ENCODE peak calls at places on chromosome 19, in nine cellular contexts. One of them, this sample, is unnamed.

GRCh38 chr19:51735759-51736449 is 12.1 kb upstream of the HAS1 start:
- DNase-seq in cardiac fibroblast: peak; percentile 92
- DNase-seq in RWPE2: no peak
- DNase-seq in transverse colon: peak; percentile 41
- DNase-seq in CD4-positive, alpha-beta T cell: no peak
- DNase-seq in mucosa of descending colon: peak; percentile 24
- DNase-seq in glutamatergic neuron: no peak
- DNase-seq in cardiac muscle cell: peak; percentile 97
- DNase-seq in IMR-90: peak; percentile 3
- DNase-seq in this sample: no peak

GRCh38 chr19:3830841-3831589 is 37.8 kb downstream of the ZFR2 start:
- DNase-seq in cardiac fibroblast: no peak
- DNase-seq in RWPE2: no peak
- DNase-seq in transverse colon: no peak
- DNase-seq in CD4-positive, alpha-beta T cell: no peak
- DNase-seq in mucosa of descending colon: no peak
- DNase-seq in glutamatergic neuron: peak; percentile 89
- DNase-seq in cardiac muscle cell: no peak
- DNase-seq in IMR-90: no peak
- DNase-seq in this sample: no peak

GRCh38 chr19:13847033-13847899 is 29.7 kb upstream of the NANOS3 start:
- DNase-seq in cardiac fibroblast: peak; percentile 97
- DNase-seq in RWPE2: peak; percentile 95
- DNase-seq in transverse colon: peak; percentile 93
- DNase-seq in CD4-positive, alpha-beta T cell: peak; percentile 88
- DNase-seq in mucosa of descending colon: peak; percentile 91
- DNase-seq in glutamatergic neuron: peak; percentile 86
- DNase-seq in cardiac muscle cell: peak; percentile 97
- DNase-seq in IMR-90: peak; percentile 91
- DNase-seq in this sample: peak; percentile 92

GRCh38 chr19:16325671-16326400 is 1.2 kb downstream of the KLF2 start:
- DNase-seq in cardiac fibroblast: peak; percentile 63
- DNase-seq in RWPE2: no peak
- DNase-seq in transverse colon: peak; percentile 46
- DNase-seq in CD4-positive, alpha-beta T cell: peak; percentile 50
- DNase-seq in mucosa of descending colon: no peak
- DNase-seq in glutamatergic neuron: peak; percentile 29
- DNase-seq in cardiac muscle cell: peak; percentile 52
- DNase-seq in IMR-90: no peak
- DNase-seq in this sample: peak; percentile 59

GRCh38 chr19:55657004-55657747 is 2.3 kb downstream of the U2AF2 start:
- DNase-seq in cardiac fibroblast: no peak
- DNase-seq in RWPE2: peak; percentile 42
- DNase-seq in transverse colon: no peak
- DNase-seq in CD4-positive, alpha-beta T cell: no peak
- DNase-seq in mucosa of descending colon: no peak
- DNase-seq in glutamatergic neuron: no peak
- DNase-seq in cardiac muscle cell: peak; percentile 13
- DNase-seq in IMR-90: no peak
- DNase-seq in this sample: no peak

GRCh38 chr19:2270157-2270571 is 11.8 kb downstream of the PEAK3 start:
- DNase-seq in cardiac fibroblast: peak; percentile 31
- DNase-seq in RWPE2: no peak
- DNase-seq in transverse colon: peak; percentile 54
- DNase-seq in CD4-positive, alpha-beta T cell: no peak
- DNase-seq in mucosa of descending colon: peak; percentile 57
- DNase-seq in glutamatergic neuron: no peak
- DNase-seq in cardiac muscle cell: no peak
- DNase-seq in IMR-90: no peak
- DNase-seq in this sample: peak; percentile 50

GRCh38 chr19:28292822-28293500 is 920.0 kb downstream of the UQCRFS1 start:
- DNase-seq in cardiac fibroblast: no peak
- DNase-seq in RWPE2: no peak
- DNase-seq in transverse colon: no peak
- DNase-seq in CD4-positive, alpha-beta T cell: no peak
- DNase-seq in mucosa of descending colon: no peak
- DNase-seq in glutamatergic neuron: peak; percentile 56
- DNase-seq in cardiac muscle cell: no peak
- DNase-seq in IMR-90: no peak
- DNase-seq in this sample: no peak

GRCh38 chr19:9528757-9529336 is 9.6 kb downstream of the ZNF426 start:
- DNase-seq in cardiac fibroblast: peak; percentile 14
- DNase-seq in RWPE2: no peak
- DNase-seq in transverse colon: no peak
- DNase-seq in CD4-positive, alpha-beta T cell: no peak
- DNase-seq in mucosa of descending colon: no peak
- DNase-seq in glutamatergic neuron: no peak
- DNase-seq in cardiac muscle cell: peak; percentile 6
- DNase-seq in IMR-90: peak; percentile 9
- DNase-seq in this sample: no peak

GRCh38 chr19:40836754-40837429 is 13.4 kb downstream of the CYP2A6 start:
- DNase-seq in cardiac fibroblast: no peak
- DNase-seq in RWPE2: no peak
- DNase-seq in transverse colon: no peak
- DNase-seq in CD4-positive, alpha-beta T cell: no peak
- DNase-seq in mucosa of descending colon: no peak
- DNase-seq in glutamatergic neuron: no peak
- DNase-seq in cardiac muscle cell: no peak
- DNase-seq in IMR-90: no peak
- DNase-seq in this sample: no peak

GRCh38 chr19:20171285-20171684 is 4.3 kb downstream of the ZNF486 start:
- DNase-seq in cardiac fibroblast: no peak
- DNase-seq in RWPE2: no peak
- DNase-seq in transverse colon: no peak
- DNase-seq in CD4-positive, alpha-beta T cell: no peak
- DNase-seq in mucosa of descending colon: no peak
- DNase-seq in glutamatergic neuron: no peak
- DNase-seq in cardiac muscle cell: no peak
- DNase-seq in IMR-90: no peak
- DNase-seq in this sample: no peak

GRCh38 chr19:9009935-9010651 is at the start of gene MUC16:
- DNase-seq in cardiac fibroblast: no peak
- DNase-seq in RWPE2: no peak
- DNase-seq in transverse colon: no peak
- DNase-seq in CD4-positive, alpha-beta T cell: no peak
- DNase-seq in mucosa of descending colon: no peak
- DNase-seq in glutamatergic neuron: no peak
- DNase-seq in cardiac muscle cell: no peak
- DNase-seq in IMR-90: no peak
- DNase-seq in this sample: no peak

GRCh38 chr19:14167594-14168138 is 31.3 kb upstream of the ASF1B start:
- DNase-seq in cardiac fibroblast: no peak
- DNase-seq in RWPE2: no peak
- DNase-seq in transverse colon: no peak
- DNase-seq in CD4-positive, alpha-beta T cell: peak; percentile 33
- DNase-seq in mucosa of descending colon: no peak
- DNase-seq in glutamatergic neuron: no peak
- DNase-seq in cardiac muscle cell: no peak
- DNase-seq in IMR-90: no peak
- DNase-seq in this sample: no peak

GRCh38 chr19:10070730-10071446 is 15.2 kb upstream of the SHFL start:
- DNase-seq in cardiac fibroblast: no peak
- DNase-seq in RWPE2: no peak
- DNase-seq in transverse colon: no peak
- DNase-seq in CD4-positive, alpha-beta T cell: no peak
- DNase-seq in mucosa of descending colon: no peak
- DNase-seq in glutamatergic neuron: no peak
- DNase-seq in cardiac muscle cell: no peak
- DNase-seq in IMR-90: no peak
- DNase-seq in this sample: no peak

GRCh38 chr19:58395220-58395978 is at the start of gene RNF225:
- DNase-seq in cardiac fibroblast: no peak
- DNase-seq in RWPE2: peak; percentile 83
- DNase-seq in transverse colon: peak; percentile 50
- DNase-seq in CD4-positive, alpha-beta T cell: no peak
- DNase-seq in mucosa of descending colon: peak; percentile 53
- DNase-seq in glutamatergic neuron: no peak
- DNase-seq in cardiac muscle cell: no peak
- DNase-seq in IMR-90: no peak
- DNase-seq in this sample: no peak

GRCh38 chr19:56105090-56105701 is 15.9 kb downstream of the ZNF787 start:
- DNase-seq in cardiac fibroblast: peak; percentile 63
- DNase-seq in RWPE2: no peak
- DNase-seq in transverse colon: peak; percentile 89
- DNase-seq in CD4-positive, alpha-beta T cell: peak; percentile 52
- DNase-seq in mucosa of descending colon: peak; percentile 92
- DNase-seq in glutamatergic neuron: peak; percentile 85
- DNase-seq in cardiac muscle cell: peak; percentile 61
- DNase-seq in IMR-90: peak; percentile 33
- DNase-seq in this sample: peak; percentile 66

DNA sequence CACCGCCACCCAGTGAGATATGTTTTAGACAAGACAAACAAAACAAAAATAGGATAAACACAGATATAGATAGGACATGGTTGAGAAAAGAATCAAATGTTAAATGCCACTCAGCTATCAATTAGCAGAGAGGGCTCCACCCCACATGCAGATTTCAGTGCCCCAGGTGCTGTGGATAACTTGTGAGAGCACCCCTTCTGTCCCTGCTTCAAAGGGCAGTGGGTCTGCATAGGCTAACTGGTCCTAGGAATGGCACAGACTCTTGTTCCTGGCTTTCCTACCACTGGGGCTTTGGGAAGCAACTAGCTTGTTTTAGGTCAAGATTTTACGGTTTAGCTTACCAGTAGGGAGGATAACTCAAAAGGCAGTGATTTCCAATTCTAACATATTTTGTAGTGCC is 460.3 kb downstream of the TSHZ3 start:
- DNase-seq in cardiac fibroblast: no peak
- DNase-seq in RWPE2: no peak
- DNase-seq in transverse colon: no peak
- DNase-seq in CD4-positive, alpha-beta T cell: no peak
- DNase-seq in mucosa of descending colon: no peak
- DNase-seq in glutamatergic neuron: no peak
- DNase-seq in cardiac muscle cell: no peak
- DNase-seq in IMR-90: no peak
- DNase-seq in this sample: no peak
- TF ChIP-seq CTCF in cardiac fibroblast: no peak
- TF ChIP-seq CTCF in RWPE2: no peak
- TF ChIP-seq CTCF in transverse colon: no peak
- TF ChIP-seq CTCF in CD4-positive, alpha-beta T cell: no peak
- TF ChIP-seq CTCF in mucosa of descending colon: no peak
- TF ChIP-seq CTCF in glutamatergic neuron: no peak
- TF ChIP-seq CTCF in cardiac muscle cell: no peak
- TF ChIP-seq CTCF in IMR-90: no peak
- TF ChIP-seq CTCF in this sample: no peak

DNA sequence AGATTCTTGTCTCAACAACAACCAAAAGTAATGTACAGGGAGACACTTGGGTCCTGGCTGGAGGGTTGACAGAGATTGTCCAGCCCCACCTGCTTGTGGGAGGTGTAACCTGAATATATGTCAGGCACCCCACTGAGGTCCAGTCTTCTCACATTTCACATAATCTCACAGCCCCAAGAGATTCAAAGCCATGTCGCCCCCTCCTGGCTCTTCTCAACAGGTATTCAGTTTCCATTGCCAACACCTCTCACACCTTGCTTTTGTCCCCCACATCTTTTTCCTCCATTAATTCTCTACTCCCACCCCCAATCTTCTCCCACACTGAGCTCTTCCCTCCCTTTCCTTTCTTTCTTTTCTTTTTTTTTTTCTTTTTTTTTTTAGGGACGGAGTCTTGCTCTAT is 11.2 kb downstream of the UNC13A start:
- DNase-seq in cardiac fibroblast: no peak
- DNase-seq in RWPE2: no peak
- DNase-seq in transverse colon: no peak
- DNase-seq in CD4-positive, alpha-beta T cell: no peak
- DNase-seq in mucosa of descending colon: peak; percentile 8
- DNase-seq in glutamatergic neuron: no peak
- DNase-seq in cardiac muscle cell: no peak
- DNase-seq in IMR-90: no peak
- DNase-seq in this sample: no peak
- TF ChIP-seq CTCF in cardiac fibroblast: no peak
- TF ChIP-seq CTCF in RWPE2: peak; percentile 10
- TF ChIP-seq CTCF in transverse colon: no peak
- TF ChIP-seq CTCF in CD4-positive, alpha-beta T cell: no peak
- TF ChIP-seq CTCF in mucosa of descending colon: no peak
- TF ChIP-seq CTCF in glutamatergic neuron: no peak
- TF ChIP-seq CTCF in cardiac muscle cell: peak; percentile 9
- TF ChIP-seq CTCF in IMR-90: peak; percentile 4
- TF ChIP-seq CTCF in this sample: no peak

DNA sequence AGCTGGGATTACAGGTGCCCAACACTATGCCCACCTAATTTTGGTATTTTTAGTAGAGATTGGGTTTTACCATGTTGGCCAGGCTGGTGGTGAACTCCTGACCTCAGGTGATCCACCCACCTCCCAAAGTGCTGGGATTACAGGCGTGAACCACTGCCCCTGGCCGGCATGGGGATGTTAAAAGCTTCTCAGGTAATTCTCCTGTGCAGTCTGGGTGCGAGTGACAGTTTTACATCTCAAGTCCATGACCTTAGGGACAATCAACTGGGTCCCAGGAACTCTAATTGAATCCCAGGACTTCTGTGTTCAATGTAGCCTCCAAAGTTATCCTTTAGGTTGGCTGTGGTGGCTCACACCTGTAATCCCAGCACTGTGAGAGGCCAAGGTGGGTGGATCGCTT is 100.1 kb upstream of the TSHZ3 start:
- DNase-seq in cardiac fibroblast: no peak
- DNase-seq in RWPE2: no peak
- DNase-seq in transverse colon: no peak
- DNase-seq in CD4-positive, alpha-beta T cell: no peak
- DNase-seq in mucosa of descending colon: no peak
- DNase-seq in glutamatergic neuron: no peak
- DNase-seq in cardiac muscle cell: no peak
- DNase-seq in IMR-90: no peak
- DNase-seq in this sample: no peak
- TF ChIP-seq CTCF in cardiac fibroblast: no peak
- TF ChIP-seq CTCF in RWPE2: no peak
- TF ChIP-seq CTCF in transverse colon: no peak
- TF ChIP-seq CTCF in CD4-positive, alpha-beta T cell: no peak
- TF ChIP-seq CTCF in mucosa of descending colon: no peak
- TF ChIP-seq CTCF in glutamatergic neuron: no peak
- TF ChIP-seq CTCF in cardiac muscle cell: no peak
- TF ChIP-seq CTCF in IMR-90: no peak
- TF ChIP-seq CTCF in this sample: no peak

DNA sequence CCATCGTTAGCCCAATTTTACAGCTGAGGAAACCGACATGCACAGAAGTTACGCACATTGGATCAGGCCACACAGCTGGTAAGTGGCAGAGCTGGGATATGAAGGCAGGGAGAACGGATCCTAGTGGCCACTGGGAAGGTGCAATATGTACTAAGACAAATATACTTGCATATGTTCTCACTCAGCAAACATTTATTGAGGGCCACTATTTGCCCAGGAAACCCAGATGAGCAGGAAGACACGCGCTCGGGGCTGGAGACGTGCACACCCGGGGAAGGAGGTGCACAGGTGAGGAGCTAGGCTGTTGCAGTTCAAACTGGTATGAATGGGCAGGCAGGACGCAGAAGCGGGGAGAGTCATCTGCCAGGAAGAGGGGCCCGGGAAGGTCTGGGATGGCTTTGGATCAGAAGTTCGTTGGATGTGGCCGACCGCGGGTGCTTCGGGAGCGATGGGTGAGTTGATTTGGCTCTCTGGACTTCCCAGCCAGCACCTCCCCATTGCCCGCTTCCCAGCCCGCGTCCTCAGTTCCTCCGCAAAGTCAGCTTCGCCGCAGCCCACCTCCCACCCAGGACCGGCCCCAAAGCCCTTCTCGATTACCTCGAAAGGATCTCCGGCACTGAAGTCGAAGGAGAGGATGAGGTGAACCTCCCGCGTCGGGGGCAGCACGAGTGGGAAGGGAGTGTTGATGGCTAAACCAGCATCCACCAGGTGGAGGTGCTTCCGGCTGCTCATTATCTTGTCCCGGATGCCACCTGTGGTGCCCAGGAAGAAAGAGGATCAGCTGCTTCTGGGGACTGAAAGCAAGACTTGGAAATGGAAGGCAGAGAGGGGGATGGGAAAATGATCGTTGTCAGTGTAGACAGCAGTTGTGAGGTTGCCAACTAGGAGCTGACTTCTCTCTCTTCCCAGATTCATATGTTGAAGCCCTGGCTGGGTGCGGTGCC is 17.8 kb upstream of the CABP5 start:
- DNase-seq in cardiac fibroblast: no peak
- DNase-seq in RWPE2: no peak
- DNase-seq in transverse colon: no peak
- DNase-seq in CD4-positive, alpha-beta T cell: no peak
- DNase-seq in mucosa of descending colon: no peak
- DNase-seq in glutamatergic neuron: no peak
- DNase-seq in cardiac muscle cell: no peak
- DNase-seq in IMR-90: no peak
- DNase-seq in this sample: no peak
- TF ChIP-seq CTCF in cardiac fibroblast: no peak
- TF ChIP-seq CTCF in RWPE2: no peak
- TF ChIP-seq CTCF in transverse colon: no peak
- TF ChIP-seq CTCF in CD4-positive, alpha-beta T cell: no peak
- TF ChIP-seq CTCF in mucosa of descending colon: no peak
- TF ChIP-seq CTCF in glutamatergic neuron: no peak
- TF ChIP-seq CTCF in cardiac muscle cell: no peak
- TF ChIP-seq CTCF in IMR-90: no peak
- TF ChIP-seq CTCF in this sample: no peak

This sample was measured in nephron progenitor cell.